ENCODE peak calls at places on chromosomes 6 and 20, in five cellular contexts. D is Daoy; W is GM18507; N is ecto neural progenitor cell; L is activated CD4-positive, alpha-beta T cell treated with anti-CD3 and anti-CD28 coated beads, Interleukin-2, amount 10 ng/mL, durations not matched to agents 7 days and 5 days. I is an unnamed sample.

GRCh38 chr20:63913768-63914167 is 18.8 kb downstream of the DNAJC5 start:
- DNase-seq in W (no peak), N (no peak), L (no peak), D (no peak), I (no peak)

GRCh38 chr20:25244976-25245375 is 2.9 kb upstream of the PYGB start:
- DNase-seq in L (no peak), W (no peak), D (no peak), N (no peak), I (no peak)

GRCh38 chr20:54339093-54339492 is 131.2 kb downstream of the PFDN4 start:
- DNase-seq in D (no peak), W (no peak), N (no peak), L (no peak), I (no peak)

GRCh38 chr20:33653218-33653899 is 8.8 kb upstream of the C20orf144 start:
- DNase-seq in D (peak), N (peak), L (peak), W (no peak), I (peak)

GRCh38 chr6:111478749-111479148 is 4.3 kb downstream of the REV3L start:
- DNase-seq in L (no peak), W (no peak), D (peak), N (no peak), I (no peak)

GRCh38 chr20:38724603-38725457 is 544 bp downstream of the SLC32A1 start:
- DNase-seq in L (no peak), N (peak), W (no peak), D (peak), I (peak)

GRCh38 chr6:300494-301198 is 8.4 kb downstream of the DUSP22 start:
- DNase-seq in D (no peak), N (no peak), L (no peak), W (no peak), I (no peak)

GRCh38 chr6:150659046-150659763 is 59.5 kb downstream of the PLEKHG1 start:
- DNase-seq in L (no peak), W (no peak), D (no peak), N (no peak), I (no peak)